ENCODE peak calls at places on chromosomes 1 and 21, in four cellular contexts. One of them, this sample, is unnamed.

GRCh38 chr21:41670056-41670805 is 96.6 kb downstream of the RIPK4 start:
- DNase-seq in body of pancreas: no peak
- DNase-seq in activated naive CD4-positive, alpha-beta T cell treated with anti-CD3 and anti-CD28 coated beads for 36 hours: no peak
- DNase-seq in A172: no peak
- DNase-seq in this sample: no peak

GRCh38 chr1:230146709-230147108 is 79.7 kb downstream of the GALNT2 start:
- DNase-seq in A172: no peak
- DNase-seq in body of pancreas: no peak
- DNase-seq in activated naive CD4-positive, alpha-beta T cell treated with anti-CD3 and anti-CD28 coated beads for 36 hours: no peak
- DNase-seq in this sample: no peak

GRCh38 chr1:212595787-212596714 is 12.5 kb upstream of the ATF3 start:
- DNase-seq in body of pancreas: peak
- DNase-seq in activated naive CD4-positive, alpha-beta T cell treated with anti-CD3 and anti-CD28 coated beads for 36 hours: peak
- DNase-seq in A172: peak
- DNase-seq in this sample: no peak

GRCh38 chr1:18118491-18118890 is 10.9 kb downstream of the IGSF21 start:
- DNase-seq in activated naive CD4-positive, alpha-beta T cell treated with anti-CD3 and anti-CD28 coated beads for 36 hours: no peak
- DNase-seq in body of pancreas: no peak
- DNase-seq in A172: no peak
- DNase-seq in this sample: no peak

GRCh38 chr1:228315484-228315944 is 91.1 kb downstream of the TRIM11 start:
- DNase-seq in activated naive CD4-positive, alpha-beta T cell treated with anti-CD3 and anti-CD28 coated beads for 36 hours: no peak
- DNase-seq in body of pancreas: peak
- DNase-seq in A172: no peak
- DNase-seq in this sample: no peak

GRCh38 chr1:111976332-111976731 is 13.1 kb downstream of the KCND3 start:
- DNase-seq in body of pancreas: peak
- DNase-seq in A172: no peak
- DNase-seq in activated naive CD4-positive, alpha-beta T cell treated with anti-CD3 and anti-CD28 coated beads for 36 hours: no peak
- DNase-seq in this sample: no peak

GRCh38 chr1:221961532-221962292 is 219.8 kb upstream of the DUSP10 start:
- DNase-seq in body of pancreas: peak
- DNase-seq in activated naive CD4-positive, alpha-beta T cell treated with anti-CD3 and anti-CD28 coated beads for 36 hours: peak
- DNase-seq in A172: peak
- DNase-seq in this sample: no peak

GRCh38 chr1:200739499-200740290 is 1.0 kb downstream of the CAMSAP2 start:
- DNase-seq in A172: peak
- DNase-seq in activated naive CD4-positive, alpha-beta T cell treated with anti-CD3 and anti-CD28 coated beads for 36 hours: no peak
- DNase-seq in body of pancreas: peak
- DNase-seq in this sample: no peak

GRCh38 chr1:227234998-227235405 is 83.3 kb downstream of the CDC42BPA start:
- DNase-seq in activated naive CD4-positive, alpha-beta T cell treated with anti-CD3 and anti-CD28 coated beads for 36 hours: peak
- DNase-seq in body of pancreas: peak
- DNase-seq in A172: peak
- DNase-seq in this sample: no peak

GRCh38 chr1:204065174-204065985 is 7.5 kb upstream of the SOX13 start:
- DNase-seq in body of pancreas: peak
- DNase-seq in activated naive CD4-positive, alpha-beta T cell treated with anti-CD3 and anti-CD28 coated beads for 36 hours: no peak
- DNase-seq in A172: peak
- DNase-seq in this sample: no peak

GRCh38 chr1:165884690-165885304 is 57.4 kb downstream of the UCK2 start:
- DNase-seq in activated naive CD4-positive, alpha-beta T cell treated with anti-CD3 and anti-CD28 coated beads for 36 hours: no peak
- DNase-seq in body of pancreas: no peak
- DNase-seq in A172: no peak
- DNase-seq in this sample: no peak

GRCh38 chr1:42931108-42931539 is 27.5 kb downstream of the SLC2A1 start:
- DNase-seq in body of pancreas: peak
- DNase-seq in activated naive CD4-positive, alpha-beta T cell treated with anti-CD3 and anti-CD28 coated beads for 36 hours: peak
- DNase-seq in A172: peak
- DNase-seq in this sample: no peak

GRCh38 chr1:212983482-212983881 is 32.2 kb downstream of the ANGEL2 start:
- DNase-seq in activated naive CD4-positive, alpha-beta T cell treated with anti-CD3 and anti-CD28 coated beads for 36 hours: no peak
- DNase-seq in A172: no peak
- DNase-seq in body of pancreas: no peak
- DNase-seq in this sample: no peak

GRCh38 chr1:217526636-217527035 is 104.3 kb downstream of the GPATCH2 start:
- DNase-seq in A172: no peak
- DNase-seq in body of pancreas: no peak
- DNase-seq in activated naive CD4-positive, alpha-beta T cell treated with anti-CD3 and anti-CD28 coated beads for 36 hours: no peak
- DNase-seq in this sample: no peak

GRCh38 chr1:109814223-109814622 is 50.5 kb upstream of the EPS8L3 start:
- DNase-seq in body of pancreas: no peak
- DNase-seq in A172: no peak
- DNase-seq in activated naive CD4-positive, alpha-beta T cell treated with anti-CD3 and anti-CD28 coated beads for 36 hours: no peak
- DNase-seq in this sample: no peak

GRCh38 chr21:45420623-45421041 is 15.7 kb downstream of the COL18A1 start:
- DNase-seq in body of pancreas: peak
- DNase-seq in A172: peak
- DNase-seq in activated naive CD4-positive, alpha-beta T cell treated with anti-CD3 and anti-CD28 coated beads for 36 hours: no peak
- DNase-seq in this sample: no peak

GRCh38 chr21:16370176-16370575 is 640.4 kb downstream of the USP25 start:
- DNase-seq in body of pancreas: no peak
- DNase-seq in activated naive CD4-positive, alpha-beta T cell treated with anti-CD3 and anti-CD28 coated beads for 36 hours: no peak
- DNase-seq in A172: no peak
- DNase-seq in this sample: no peak

This sample was measured in cerebellar nuclear complex.